ENCODE peak calls at places on chromosomes 12 and 14, in four cellular contexts. One of them, this sample, is unnamed.

GRCh38 chr14:61565836-61566536 is 129.3 kb upstream of the HIF1A start:
- DNase-seq in HCT116: no peak
- DNase-seq in adrenal gland: no peak
- DNase-seq in CD8-positive, alpha-beta T cell: no peak
- DNase-seq in this sample: no peak

GRCh38 chr12:32249701-32250270 is 143.1 kb downstream of the BICD1 start:
- DNase-seq in CD8-positive, alpha-beta T cell: no peak
- DNase-seq in HCT116: no peak
- DNase-seq in adrenal gland: no peak
- DNase-seq in this sample: no peak

GRCh38 chr12:100229876-100230275 is 29.3 kb downstream of the ACTR6 start:
- DNase-seq in adrenal gland: no peak
- DNase-seq in CD8-positive, alpha-beta T cell: no peak
- DNase-seq in HCT116: no peak
- DNase-seq in this sample: no peak

GRCh38 chr12:7601407-7601806 is 64.3 kb downstream of the APOBEC1 start:
- DNase-seq in adrenal gland: no peak
- DNase-seq in HCT116: no peak
- DNase-seq in CD8-positive, alpha-beta T cell: no peak
- DNase-seq in this sample: no peak

GRCh38 chr12:65292241-65292640 is 13.8 kb downstream of the MSRB3 start:
- DNase-seq in CD8-positive, alpha-beta T cell: no peak
- DNase-seq in HCT116: no peak
- DNase-seq in adrenal gland: no peak
- DNase-seq in this sample: no peak

GRCh38 chr12:118120579-118121363 is 15.2 kb upstream of the PEBP1 start:
- DNase-seq in adrenal gland: peak; percentile 84
- DNase-seq in CD8-positive, alpha-beta T cell: peak; percentile 54
- DNase-seq in HCT116: no peak
- DNase-seq in this sample: peak; percentile 44

GRCh38 chr12:109287181-109287580 is 21.9 kb downstream of the FOXN4 start:
- DNase-seq in HCT116: no peak
- DNase-seq in adrenal gland: no peak
- DNase-seq in CD8-positive, alpha-beta T cell: no peak
- DNase-seq in this sample: no peak

GRCh38 chr12:63845726-63846125 is 1.2 kb downstream of the SRGAP1 start:
- DNase-seq in CD8-positive, alpha-beta T cell: no peak
- DNase-seq in HCT116: no peak
- DNase-seq in adrenal gland: no peak
- DNase-seq in this sample: no peak

GRCh38 chr14:96662116-96662901 is 134.9 kb upstream of the VRK1 start:
- DNase-seq in HCT116: no peak
- DNase-seq in adrenal gland: no peak
- DNase-seq in CD8-positive, alpha-beta T cell: no peak
- DNase-seq in this sample: no peak

GRCh38 chr14:101196795-101197590 is 293.5 kb upstream of the RTL1 start:
- DNase-seq in adrenal gland: no peak
- DNase-seq in HCT116: no peak
- DNase-seq in CD8-positive, alpha-beta T cell: no peak
- DNase-seq in this sample: no peak

GRCh38 chr12:20194171-20194570 is 174.2 kb upstream of the PDE3A start:
- DNase-seq in HCT116: no peak
- DNase-seq in adrenal gland: no peak
- DNase-seq in CD8-positive, alpha-beta T cell: no peak
- DNase-seq in this sample: no peak

GRCh38 chr12:132489078-132489601 is 811 bp upstream of the FBRSL1 start:
- DNase-seq in CD8-positive, alpha-beta T cell: peak; percentile 51
- DNase-seq in HCT116: no peak
- DNase-seq in adrenal gland: no peak
- DNase-seq in this sample: no peak

GRCh38 chr14:52987514-52987913 is 36.7 kb upstream of the FERMT2 start:
- DNase-seq in adrenal gland: no peak
- DNase-seq in HCT116: no peak
- DNase-seq in CD8-positive, alpha-beta T cell: no peak
- DNase-seq in this sample: no peak

GRCh38 chr14:100364403-100364802 is 41.3 kb downstream of the SLC25A47 start:
- DNase-seq in HCT116: no peak
- DNase-seq in adrenal gland: no peak
- DNase-seq in CD8-positive, alpha-beta T cell: no peak
- DNase-seq in this sample: no peak

GRCh38 chr12:131123817-131124216 is 170.1 kb downstream of the ADGRD1 start:
- DNase-seq in CD8-positive, alpha-beta T cell: no peak
- DNase-seq in HCT116: no peak
- DNase-seq in adrenal gland: no peak
- DNase-seq in this sample: no peak

GRCh38 chr12:76890407-76891143 is 11.8 kb upstream of the CSRP2 start:
- DNase-seq in adrenal gland: no peak
- DNase-seq in HCT116: peak; percentile 12
- DNase-seq in CD8-positive, alpha-beta T cell: peak; percentile 13
- DNase-seq in this sample: no peak

GRCh38 chr14:76456200-76456599 is 80.3 kb downstream of the ESRRB start:
- DNase-seq in adrenal gland: peak; percentile 35
- DNase-seq in CD8-positive, alpha-beta T cell: no peak
- DNase-seq in HCT116: peak; percentile 28
- DNase-seq in this sample: no peak

GRCh38 chr12:12505544-12506501 is 56.8 kb downstream of the DUSP16 start:
- DNase-seq in CD8-positive, alpha-beta T cell: no peak
- DNase-seq in HCT116: no peak
- DNase-seq in adrenal gland: peak; percentile 65
- DNase-seq in this sample: peak; percentile 8

GRCh38 chr14:88473791-88474190 is 81.0 kb downstream of the PTPN21 start:
- DNase-seq in adrenal gland: no peak
- DNase-seq in CD8-positive, alpha-beta T cell: no peak
- DNase-seq in HCT116: no peak
- DNase-seq in this sample: no peak

GRCh38 chr12:100741084-100741711 is 53.4 kb upstream of the ANO4 start:
- DNase-seq in HCT116: peak; percentile 6
- DNase-seq in CD8-positive, alpha-beta T cell: no peak
- DNase-seq in adrenal gland: no peak
- DNase-seq in this sample: no peak

GRCh38 chr12:42084522-42084921 is 60.2 kb downstream of the GXYLT1 start:
- DNase-seq in HCT116: no peak
- DNase-seq in CD8-positive, alpha-beta T cell: no peak
- DNase-seq in adrenal gland: no peak
- DNase-seq in this sample: no peak

GRCh38 chr12:18262514-18262913 is 1.2 kb downstream of the PIK3C2G start:
- DNase-seq in adrenal gland: no peak
- DNase-seq in HCT116: no peak
- DNase-seq in CD8-positive, alpha-beta T cell: no peak
- DNase-seq in this sample: no peak

GRCh38 chr14:69171569-69171968 is 18.6 kb upstream of the DCAF5 start:
- DNase-seq in CD8-positive, alpha-beta T cell: no peak
- DNase-seq in HCT116: no peak
- DNase-seq in adrenal gland: no peak
- DNase-seq in this sample: no peak

GRCh38 chr14:90599748-90600507 is 203.1 kb downstream of the CALM1 start:
- DNase-seq in CD8-positive, alpha-beta T cell: no peak
- DNase-seq in adrenal gland: no peak
- DNase-seq in HCT116: no peak
- DNase-seq in this sample: no peak

GRCh38 chr12:87660987-87661769 is 368.0 kb downstream of the C12orf50 start:
- DNase-seq in adrenal gland: no peak
- DNase-seq in HCT116: no peak
- DNase-seq in CD8-positive, alpha-beta T cell: no peak
- DNase-seq in this sample: no peak

GRCh38 chr14:99211410-99211809 is 60.6 kb downstream of the BCL11B start:
- DNase-seq in HCT116: no peak
- DNase-seq in adrenal gland: no peak
- DNase-seq in CD8-positive, alpha-beta T cell: no peak
- DNase-seq in this sample: no peak

GRCh38 chr14:22505751-22506710 is 83.0 kb downstream of the DAD1 start:
- DNase-seq in HCT116: no peak
- DNase-seq in CD8-positive, alpha-beta T cell: no peak
- DNase-seq in adrenal gland: no peak
- DNase-seq in this sample: no peak

GRCh38 chr12:118052324-118053070 is 8.5 kb downstream of the WSB2 start:
- DNase-seq in adrenal gland: peak; percentile 96
- DNase-seq in HCT116: peak; percentile 97
- DNase-seq in CD8-positive, alpha-beta T cell: no peak
- DNase-seq in this sample: peak; percentile 72

GRCh38 chr12:119540476-119540875 is 53.1 kb upstream of the TMEM233 start:
- DNase-seq in HCT116: no peak
- DNase-seq in CD8-positive, alpha-beta T cell: no peak
- DNase-seq in adrenal gland: no peak
- DNase-seq in this sample: no peak

GRCh38 chr12:14927267-14927666 is 11.1 kb downstream of the ERP27 start:
- DNase-seq in CD8-positive, alpha-beta T cell: no peak
- DNase-seq in adrenal gland: no peak
- DNase-seq in HCT116: no peak
- DNase-seq in this sample: no peak

GRCh38 chr14:89276424-89276975 is 140.5 kb downstream of the FOXN3 start:
- DNase-seq in CD8-positive, alpha-beta T cell: peak; percentile 14
- DNase-seq in HCT116: no peak
- DNase-seq in adrenal gland: peak; percentile 13
- DNase-seq in this sample: no peak

GRCh38 chr14:96051642-96052540 is 12.7 kb downstream of the C14orf132 start:
- DNase-seq in HCT116: peak; percentile 12
- DNase-seq in CD8-positive, alpha-beta T cell: no peak
- DNase-seq in adrenal gland: no peak
- DNase-seq in this sample: no peak

GRCh38 chr12:5078423-5078822 is 34.7 kb downstream of the KCNA5 start:
- DNase-seq in HCT116: no peak
- DNase-seq in adrenal gland: no peak
- DNase-seq in CD8-positive, alpha-beta T cell: no peak
- DNase-seq in this sample: no peak

GRCh38 chr12:93825926-93826599 is 148.9 kb downstream of the CRADD start:
- DNase-seq in adrenal gland: no peak
- DNase-seq in HCT116: no peak
- DNase-seq in CD8-positive, alpha-beta T cell: no peak
- DNase-seq in this sample: no peak

GRCh38 chr12:104464899-104465298 is 8.2 kb downstream of the CHST11 start:
- DNase-seq in CD8-positive, alpha-beta T cell: no peak
- DNase-seq in HCT116: no peak
- DNase-seq in adrenal gland: no peak
- DNase-seq in this sample: no peak

GRCh38 chr12:40336573-40337199 is 111.9 kb downstream of the LRRK2 start:
- DNase-seq in CD8-positive, alpha-beta T cell: no peak
- DNase-seq in HCT116: no peak
- DNase-seq in adrenal gland: no peak
- DNase-seq in this sample: no peak

GRCh38 chr12:2212537-2212936 is 159.8 kb downstream of the CACNA1C start:
- DNase-seq in adrenal gland: no peak
- DNase-seq in CD8-positive, alpha-beta T cell: no peak
- DNase-seq in HCT116: no peak
- DNase-seq in this sample: no peak

GRCh38 chr12:2215709-2216560 is 163.1 kb downstream of the CACNA1C start:
- DNase-seq in HCT116: no peak
- DNase-seq in adrenal gland: no peak
- DNase-seq in CD8-positive, alpha-beta T cell: no peak
- DNase-seq in this sample: no peak

GRCh38 chr12:2214411-2214810 is 161.6 kb downstream of the CACNA1C start:
- DNase-seq in HCT116: no peak
- DNase-seq in CD8-positive, alpha-beta T cell: no peak
- DNase-seq in adrenal gland: peak; percentile 61
- DNase-seq in this sample: no peak

GRCh38 chr12:2211119-2211518 is 158.3 kb downstream of the CACNA1C start:
- DNase-seq in HCT116: no peak
- DNase-seq in adrenal gland: no peak
- DNase-seq in CD8-positive, alpha-beta T cell: no peak
- DNase-seq in this sample: no peak

DNA sequence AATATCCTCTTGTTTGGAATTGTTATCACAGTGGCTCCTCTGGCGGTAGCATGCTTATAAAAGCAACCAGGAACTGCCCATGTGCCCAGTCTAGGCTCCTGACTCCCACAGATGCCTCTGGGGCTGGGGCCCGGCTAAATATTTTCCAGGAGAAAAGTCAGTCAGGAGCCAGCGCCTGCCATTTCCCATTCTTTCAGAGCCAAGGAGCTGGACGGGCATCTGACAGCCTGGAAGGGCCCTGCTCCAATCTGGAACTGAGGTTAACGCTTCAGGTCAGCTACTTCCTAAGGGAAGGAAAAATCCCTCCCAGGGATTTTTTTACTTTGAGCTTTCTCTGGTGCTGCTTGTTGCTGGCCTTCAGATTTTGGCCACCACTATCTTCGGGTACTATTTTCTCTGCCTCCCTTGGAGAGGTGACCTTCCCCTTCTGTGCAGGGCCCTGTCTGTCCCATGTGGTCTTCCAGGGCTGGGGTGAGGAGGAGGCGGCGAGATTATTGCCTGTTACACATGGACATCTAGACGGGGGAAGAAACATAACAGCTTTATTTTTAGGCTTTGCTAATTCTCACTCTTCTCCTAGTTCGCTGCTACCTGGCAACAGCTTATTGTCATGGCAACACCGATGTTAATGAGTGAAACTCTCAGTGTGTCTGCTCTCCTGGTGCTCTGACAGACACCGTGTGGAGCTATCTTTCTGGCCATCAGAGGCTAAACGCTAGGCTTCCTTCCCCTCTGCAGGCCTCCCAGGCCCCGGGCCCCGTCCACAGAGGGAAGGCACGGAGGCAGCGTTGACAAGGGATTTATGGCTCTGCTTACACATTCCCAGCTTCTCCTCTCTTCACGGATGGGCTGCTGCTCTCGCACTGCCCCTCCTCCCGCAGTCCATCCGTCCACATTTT is 160.4 kb downstream of the CACNA1C start:
- DNase-seq in adrenal gland: no peak
- DNase-seq in HCT116: no peak
- DNase-seq in CD8-positive, alpha-beta T cell: no peak
- DNase-seq in this sample: no peak
- H3K27me3 ChIP-seq in adrenal gland: no peaks in the 10 kb centered on the region
- H3K27me3 ChIP-seq in HCT116: peaks cover 22% of the 10 kb centered on the region
- H3K27me3 ChIP-seq in CD8-positive, alpha-beta T cell: no peaks in the 10 kb centered on the region
- H3K27me3 ChIP-seq in this sample: no peaks in the 10 kb centered on the region

GRCh38 chr12:3922033-3922432 is 48.8 kb upstream of the PARP11 start:
- DNase-seq in HCT116: no peak
- DNase-seq in CD8-positive, alpha-beta T cell: no peak
- DNase-seq in adrenal gland: no peak
- DNase-seq in this sample: no peak

GRCh38 chr12:3921526-3921925 is 48.3 kb upstream of the PARP11 start:
- DNase-seq in adrenal gland: no peak
- DNase-seq in HCT116: no peak
- DNase-seq in CD8-positive, alpha-beta T cell: no peak
- DNase-seq in this sample: no peak

GRCh38 chr12:3928538-3929220 is 55.5 kb upstream of the PARP11 start:
- DNase-seq in HCT116: no peak
- DNase-seq in CD8-positive, alpha-beta T cell: no peak
- DNase-seq in adrenal gland: no peak
- DNase-seq in this sample: no peak

GRCh38 chr12:3924761-3925160 is 51.6 kb upstream of the PARP11 start:
- DNase-seq in CD8-positive, alpha-beta T cell: no peak
- DNase-seq in adrenal gland: no peak
- DNase-seq in HCT116: no peak
- DNase-seq in this sample: no peak

GRCh38 chr12:3925621-3926020 is 52.4 kb upstream of the PARP11 start:
- DNase-seq in adrenal gland: no peak
- DNase-seq in HCT116: no peak
- DNase-seq in CD8-positive, alpha-beta T cell: no peak
- DNase-seq in this sample: no peak
- H3K27me3 ChIP-seq in adrenal gland: no peaks in the 10 kb centered on the region
- H3K27me3 ChIP-seq in HCT116: peaks cover 98% of the 10 kb centered on the region
- H3K27me3 ChIP-seq in CD8-positive, alpha-beta T cell: no peaks in the 10 kb centered on the region
- H3K27me3 ChIP-seq in this sample: peaks cover 16% of the 10 kb centered on the region

GRCh38 chr12:48187916-48188695 is 4.7 kb downstream of the CCDC184 start:
- DNase-seq in adrenal gland: no peak
- DNase-seq in HCT116: no peak
- DNase-seq in CD8-positive, alpha-beta T cell: no peak
- DNase-seq in this sample: no peak
- H3K27me3 ChIP-seq in adrenal gland: no peaks in the 10 kb centered on the region
- H3K27me3 ChIP-seq in HCT116: no peaks in the 10 kb centered on the region
- H3K27me3 ChIP-seq in CD8-positive, alpha-beta T cell: peaks cover 6% of the 10 kb centered on the region
- H3K27me3 ChIP-seq in this sample: peaks cover 37% of the 10 kb centered on the region

GRCh38 chr12:46567667-46568066 is 195.1 kb upstream of the SLC38A2 start:
- DNase-seq in HCT116: no peak
- DNase-seq in adrenal gland: no peak
- DNase-seq in CD8-positive, alpha-beta T cell: no peak
- DNase-seq in this sample: no peak
- H3K27me3 ChIP-seq in HCT116: no peaks in the 10 kb centered on the region
- H3K27me3 ChIP-seq in adrenal gland: no peaks in the 10 kb centered on the region
- H3K27me3 ChIP-seq in CD8-positive, alpha-beta T cell: no peaks in the 10 kb centered on the region
- H3K27me3 ChIP-seq in this sample: no peaks in the 10 kb centered on the region

This sample was measured in AG04450.